ENCODE peak calls at places on chromosomes 2 and 18, in eight cellular contexts. One of them, this sample, is unnamed.

GRCh38 chr2:29644949-29645348 is 276.4 kb downstream of the ALK start:
- DNase-seq in stimulated activated CD4-positive, alpha-beta T cell treated with anti-CD3 and anti-CD28 coated beads, Interleukin-1b, Interleukin-23, amount 100 ng/mL, for 1 hour: no peak
- DNase-seq in GM23248: no peak
- DNase-seq in fibroblast of villous mesenchyme: no peak
- DNase-seq in nephron progenitor cell: no peak
- DNase-seq in tibial artery: no peak
- DNase-seq in adrenal gland: no peak
- DNase-seq in HT-29: peak; percentile 1
- DNase-seq in this sample: no peak

GRCh38 chr2:99153921-99154604 is 679 bp downstream of the TSGA10 start:
- DNase-seq in stimulated activated CD4-positive, alpha-beta T cell treated with anti-CD3 and anti-CD28 coated beads, Interleukin-1b, Interleukin-23, amount 100 ng/mL, for 1 hour: no peak
- DNase-seq in GM23248: peak; percentile 33
- DNase-seq in fibroblast of villous mesenchyme: no peak
- DNase-seq in nephron progenitor cell: no peak
- DNase-seq in tibial artery: no peak
- DNase-seq in adrenal gland: peak; percentile 28
- DNase-seq in HT-29: no peak
- DNase-seq in this sample: no peak

GRCh38 chr18:42508683-42509347 is 553.8 kb downstream of the PIK3C3 start:
- DNase-seq in stimulated activated CD4-positive, alpha-beta T cell treated with anti-CD3 and anti-CD28 coated beads, Interleukin-1b, Interleukin-23, amount 100 ng/mL, for 1 hour: no peak
- DNase-seq in GM23248: no peak
- DNase-seq in fibroblast of villous mesenchyme: no peak
- DNase-seq in nephron progenitor cell: no peak
- DNase-seq in tibial artery: no peak
- DNase-seq in adrenal gland: no peak
- DNase-seq in HT-29: no peak
- DNase-seq in this sample: no peak

GRCh38 chr2:224572338-224572737 is 12.8 kb downstream of the CUL3 start:
- DNase-seq in stimulated activated CD4-positive, alpha-beta T cell treated with anti-CD3 and anti-CD28 coated beads, Interleukin-1b, Interleukin-23, amount 100 ng/mL, for 1 hour: no peak
- DNase-seq in GM23248: no peak
- DNase-seq in fibroblast of villous mesenchyme: no peak
- DNase-seq in nephron progenitor cell: no peak
- DNase-seq in tibial artery: no peak
- DNase-seq in adrenal gland: no peak
- DNase-seq in HT-29: no peak
- DNase-seq in this sample: no peak

GRCh38 chr2:168210216-168210897 is 37.0 kb downstream of the STK39 start:
- DNase-seq in stimulated activated CD4-positive, alpha-beta T cell treated with anti-CD3 and anti-CD28 coated beads, Interleukin-1b, Interleukin-23, amount 100 ng/mL, for 1 hour: no peak
- DNase-seq in GM23248: peak; percentile 21
- DNase-seq in fibroblast of villous mesenchyme: peak; percentile 49
- DNase-seq in nephron progenitor cell: no peak
- DNase-seq in tibial artery: no peak
- DNase-seq in adrenal gland: no peak
- DNase-seq in HT-29: peak; percentile 76
- DNase-seq in this sample: no peak

GRCh38 chr2:135585586-135585985 is 54.3 kb downstream of the R3HDM1 start:
- DNase-seq in stimulated activated CD4-positive, alpha-beta T cell treated with anti-CD3 and anti-CD28 coated beads, Interleukin-1b, Interleukin-23, amount 100 ng/mL, for 1 hour: no peak
- DNase-seq in GM23248: peak; percentile 25
- DNase-seq in fibroblast of villous mesenchyme: peak; percentile 8
- DNase-seq in nephron progenitor cell: no peak
- DNase-seq in tibial artery: no peak
- DNase-seq in adrenal gland: no peak
- DNase-seq in HT-29: peak; percentile 10
- DNase-seq in this sample: no peak

GRCh38 chr18:47175283-47175894 is 775 bp downstream of the IER3IP1 start:
- DNase-seq in stimulated activated CD4-positive, alpha-beta T cell treated with anti-CD3 and anti-CD28 coated beads, Interleukin-1b, Interleukin-23, amount 100 ng/mL, for 1 hour: no peak
- DNase-seq in GM23248: peak; percentile 60
- DNase-seq in fibroblast of villous mesenchyme: no peak
- DNase-seq in nephron progenitor cell: peak; percentile 28
- DNase-seq in tibial artery: peak; percentile 24
- DNase-seq in adrenal gland: peak; percentile 26
- DNase-seq in HT-29: no peak
- DNase-seq in this sample: peak; percentile 8

GRCh38 chr2:238657132-238658053 is 190.5 kb upstream of the TWIST2 start:
- DNase-seq in stimulated activated CD4-positive, alpha-beta T cell treated with anti-CD3 and anti-CD28 coated beads, Interleukin-1b, Interleukin-23, amount 100 ng/mL, for 1 hour: no peak
- DNase-seq in GM23248: peak; percentile 67
- DNase-seq in fibroblast of villous mesenchyme: peak; percentile 59
- DNase-seq in nephron progenitor cell: no peak
- DNase-seq in tibial artery: no peak
- DNase-seq in adrenal gland: no peak
- DNase-seq in HT-29: no peak
- DNase-seq in this sample: no peak

GRCh38 chr18:36829362-36830140 is 624 bp downstream of the KIAA1328 start:
- DNase-seq in stimulated activated CD4-positive, alpha-beta T cell treated with anti-CD3 and anti-CD28 coated beads, Interleukin-1b, Interleukin-23, amount 100 ng/mL, for 1 hour: no peak
- DNase-seq in GM23248: peak; percentile 63
- DNase-seq in fibroblast of villous mesenchyme: peak; percentile 43
- DNase-seq in nephron progenitor cell: peak; percentile 43
- DNase-seq in tibial artery: no peak
- DNase-seq in adrenal gland: no peak
- DNase-seq in HT-29: peak; percentile 26
- DNase-seq in this sample: no peak

GRCh38 chr2:98901291-98901690 is 34.7 kb downstream of the CRACDL start:
- DNase-seq in stimulated activated CD4-positive, alpha-beta T cell treated with anti-CD3 and anti-CD28 coated beads, Interleukin-1b, Interleukin-23, amount 100 ng/mL, for 1 hour: no peak
- DNase-seq in GM23248: no peak
- DNase-seq in fibroblast of villous mesenchyme: no peak
- DNase-seq in nephron progenitor cell: no peak
- DNase-seq in tibial artery: no peak
- DNase-seq in adrenal gland: no peak
- DNase-seq in HT-29: no peak
- DNase-seq in this sample: no peak

GRCh38 chr2:127590386-127591190 is 55.1 kb downstream of the MYO7B start:
- DNase-seq in stimulated activated CD4-positive, alpha-beta T cell treated with anti-CD3 and anti-CD28 coated beads, Interleukin-1b, Interleukin-23, amount 100 ng/mL, for 1 hour: no peak
- DNase-seq in GM23248: no peak
- DNase-seq in fibroblast of villous mesenchyme: no peak
- DNase-seq in nephron progenitor cell: no peak
- DNase-seq in tibial artery: peak; percentile 14
- DNase-seq in adrenal gland: peak; percentile 3
- DNase-seq in HT-29: no peak
- DNase-seq in this sample: no peak

GRCh38 chr18:76573325-76574025 is 78.4 kb upstream of the ZNF516 start:
- DNase-seq in stimulated activated CD4-positive, alpha-beta T cell treated with anti-CD3 and anti-CD28 coated beads, Interleukin-1b, Interleukin-23, amount 100 ng/mL, for 1 hour: no peak
- DNase-seq in GM23248: peak; percentile 87
- DNase-seq in fibroblast of villous mesenchyme: peak; percentile 66
- DNase-seq in nephron progenitor cell: no peak
- DNase-seq in tibial artery: no peak
- DNase-seq in adrenal gland: no peak
- DNase-seq in HT-29: no peak
- DNase-seq in this sample: no peak

GRCh38 chr18:48955528-48956261 is 4.9 kb upstream of the SMAD7 start:
- DNase-seq in stimulated activated CD4-positive, alpha-beta T cell treated with anti-CD3 and anti-CD28 coated beads, Interleukin-1b, Interleukin-23, amount 100 ng/mL, for 1 hour: no peak
- DNase-seq in GM23248: peak; percentile 97
- DNase-seq in fibroblast of villous mesenchyme: peak; percentile 75
- DNase-seq in nephron progenitor cell: no peak
- DNase-seq in tibial artery: peak; percentile 89
- DNase-seq in adrenal gland: no peak
- DNase-seq in HT-29: peak; percentile 71
- DNase-seq in this sample: no peak

GRCh38 chr18:63965716-63966330 is 4.1 kb upstream of the SERPINB8 start:
- DNase-seq in stimulated activated CD4-positive, alpha-beta T cell treated with anti-CD3 and anti-CD28 coated beads, Interleukin-1b, Interleukin-23, amount 100 ng/mL, for 1 hour: no peak
- DNase-seq in GM23248: peak; percentile 86
- DNase-seq in fibroblast of villous mesenchyme: no peak
- DNase-seq in nephron progenitor cell: no peak
- DNase-seq in tibial artery: no peak
- DNase-seq in adrenal gland: no peak
- DNase-seq in HT-29: no peak
- DNase-seq in this sample: no peak

GRCh38 chr2:200408428-200409311 is 101.2 kb downstream of the KCTD18 start:
- DNase-seq in stimulated activated CD4-positive, alpha-beta T cell treated with anti-CD3 and anti-CD28 coated beads, Interleukin-1b, Interleukin-23, amount 100 ng/mL, for 1 hour: no peak
- DNase-seq in GM23248: peak; percentile 93
- DNase-seq in fibroblast of villous mesenchyme: peak; percentile 83
- DNase-seq in nephron progenitor cell: peak; percentile 4
- DNase-seq in tibial artery: no peak
- DNase-seq in adrenal gland: no peak
- DNase-seq in HT-29: peak; percentile 81
- DNase-seq in this sample: no peak

GRCh38 chr2:172927381-172928357 is 148.0 kb upstream of the MAP3K20 start:
- DNase-seq in stimulated activated CD4-positive, alpha-beta T cell treated with anti-CD3 and anti-CD28 coated beads, Interleukin-1b, Interleukin-23, amount 100 ng/mL, for 1 hour: no peak
- DNase-seq in GM23248: peak; percentile 70
- DNase-seq in fibroblast of villous mesenchyme: peak; percentile 70
- DNase-seq in nephron progenitor cell: no peak
- DNase-seq in tibial artery: peak; percentile 72
- DNase-seq in adrenal gland: peak; percentile 74
- DNase-seq in HT-29: no peak
- DNase-seq in this sample: no peak

GRCh38 chr2:180644709-180645108 is 335.7 kb upstream of the UBE2E3 start:
- DNase-seq in stimulated activated CD4-positive, alpha-beta T cell treated with anti-CD3 and anti-CD28 coated beads, Interleukin-1b, Interleukin-23, amount 100 ng/mL, for 1 hour: no peak
- DNase-seq in GM23248: peak; percentile 71
- DNase-seq in fibroblast of villous mesenchyme: peak; percentile 90
- DNase-seq in nephron progenitor cell: no peak
- DNase-seq in tibial artery: no peak
- DNase-seq in adrenal gland: no peak
- DNase-seq in HT-29: no peak
- DNase-seq in this sample: no peak